ENCODE peak calls at places on chromosome 2, in seven cellular contexts. I, E, J, N, L, F and U are unnamed samples.
A peak's percentile ranks its signal among the peaks of the same experiment; 100 is the strongest.

GRCh38 chr2:38499921-38500634 is 102.7 kb downstream of the HNRNPLL start:
- DNase-seq in N (peak; percentile 71), J (no peak), F (no peak), I (no peak), L (no peak), E (no peak), U (no peak)

GRCh38 chr2:43387092-43388062 is 161.0 kb upstream of the ZFP36L2 start:
- DNase-seq in L (no peak), E (peak; percentile 73), J (no peak), N (no peak), F (no peak), I (no peak), U (peak; percentile 32)

GRCh38 chr2:145096582-145096981 is 576.7 kb upstream of the ZEB2 start:
- DNase-seq in J (no peak), N (no peak), F (no peak), E (no peak), I (no peak), L (no peak), U (peak; percentile 79)

GRCh38 chr2:153595939-153596338 is 117.4 kb upstream of the RPRM start:
- DNase-seq in N (peak; percentile 37), F (no peak), J (no peak), L (peak; percentile 32), I (no peak), E (no peak), U (no peak)

GRCh38 chr2:158845869-158846268 is 50.8 kb downstream of the DAPL1 start:
- DNase-seq in I (no peak), E (no peak), J (no peak), F (no peak), N (no peak), L (no peak), U (no peak)

GRCh38 chr2:134705861-134706586 is 12.8 kb downstream of the TMEM163 start:
- DNase-seq in N (peak; percentile 70), J (no peak), I (no peak), L (no peak), E (no peak), F (peak; percentile 44), U (no peak)

GRCh38 chr2:19073522-19073921 is 284.9 kb downstream of the OSR1 start:
- DNase-seq in L (no peak), E (no peak), I (no peak), J (peak; percentile 82), N (peak; percentile 77), F (no peak), U (peak; percentile 39)

GRCh38 chr2:30216157-30216556 is 15.2 kb upstream of the LBH start:
- DNase-seq in E (no peak), N (no peak), I (no peak), F (no peak), L (no peak), J (no peak), U (no peak)

GRCh38 chr2:120461092-120461491 is 115.2 kb downstream of the INHBB start:
- DNase-seq in N (no peak), L (no peak), E (no peak), I (no peak), J (no peak), F (no peak), U (no peak)

GRCh38 chr2:172249336-172249735 is 146.6 kb upstream of the DLX2 start:
- DNase-seq in N (no peak), J (no peak), I (no peak), E (no peak), F (no peak), L (no peak), U (peak; percentile 64)

GRCh38 chr2:48400553-48401179 is 129.3 kb upstream of the STON1 start:
- DNase-seq in I (no peak), N (no peak), L (no peak), E (no peak), F (no peak), J (no peak), U (no peak)

GRCh38 chr2:240792658-240793312 is 27.2 kb downstream of the KIF1A start:
- DNase-seq in E (no peak), I (peak; percentile 44), L (no peak), N (no peak), F (no peak), J (no peak), U (no peak)

GRCh38 chr2:40103590-40103989 is 324.5 kb upstream of the THUMPD2 start:
- DNase-seq in N (no peak), I (no peak), F (no peak), E (no peak), J (no peak), L (no peak), U (peak; percentile 76)

GRCh38 chr2:220455389-220455788 is 828.0 kb downstream of the SLC4A3 start:
- DNase-seq in N (no peak), L (no peak), E (no peak), J (no peak), I (no peak), F (no peak), U (peak; percentile 58)

GRCh38 chr2:147223553-147223952 is 621.3 kb upstream of the ACVR2A start:
- DNase-seq in I (no peak), L (no peak), N (no peak), J (no peak), F (no peak), E (no peak), U (no peak)

GRCh38 chr2:203989536-203989935 is 53.0 kb downstream of the ICOS start:
- DNase-seq in E (no peak), L (no peak), J (no peak), N (no peak), F (no peak), I (no peak), U (no peak)

GRCh38 chr2:96816836-96817702 is 1.0 kb downstream of the CNNM3 start:
- DNase-seq in E (no peak), N (no peak), I (no peak), L (no peak), J (no peak), F (no peak), U (no peak)

GRCh38 chr2:117785740-117786139 is 28.8 kb upstream of the DDX18 start:
- DNase-seq in E (peak; percentile 70), L (peak; percentile 34), N (peak; percentile 39), F (peak; percentile 55), I (no peak), J (no peak), U (peak; percentile 19)

GRCh38 chr2:147843421-147843863 is 1.4 kb upstream of the ACVR2A start:
- DNase-seq in L (no peak), E (no peak), F (no peak), J (no peak), N (no peak), I (no peak), U (peak; percentile 33)

GRCh38 chr2:169716938-169717690 is 16.5 kb upstream of the KLHL23 start:
- DNase-seq in I (no peak), N (no peak), J (no peak), F (no peak), E (no peak), L (no peak), U (no peak)

GRCh38 chr2:45649457-45649854 is 2.0 kb upstream of the PRKCE start:
- DNase-seq in I (no peak), F (no peak), E (no peak), L (no peak), J (no peak), N (no peak), U (no peak)
- TF ChIP-seq CTCF in I (no peak), F (no peak), E (no peak), L (no peak), J (no peak), N (no peak), U (no peak)

DNA sequence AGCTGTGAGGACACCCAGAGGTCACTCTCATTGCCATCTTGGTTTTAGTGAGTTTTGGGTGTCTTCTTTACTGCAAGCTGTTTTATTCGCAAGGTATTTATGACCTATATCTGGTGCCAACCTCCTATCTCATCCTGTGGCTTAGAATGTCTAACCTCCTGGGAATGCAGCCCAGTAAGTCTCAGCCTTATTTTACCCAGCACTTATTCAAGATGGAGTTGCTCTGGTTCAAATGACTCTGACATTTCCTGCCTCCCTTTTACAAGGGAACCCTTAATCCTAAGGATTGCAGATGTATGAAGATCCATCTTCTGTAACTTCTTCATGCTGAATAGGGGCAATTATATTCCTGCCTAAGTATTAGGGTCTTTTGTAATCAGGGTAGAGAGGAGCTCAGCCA is 708.0 kb downstream of the TMEM182 start:
- DNase-seq in J (no peak), N (no peak), I (no peak), E (no peak), F (no peak), L (no peak), U (no peak)
- TF ChIP-seq CTCF in J (no peak), N (no peak), I (no peak), E (no peak), F (no peak), L (no peak), U (no peak)

DNA sequence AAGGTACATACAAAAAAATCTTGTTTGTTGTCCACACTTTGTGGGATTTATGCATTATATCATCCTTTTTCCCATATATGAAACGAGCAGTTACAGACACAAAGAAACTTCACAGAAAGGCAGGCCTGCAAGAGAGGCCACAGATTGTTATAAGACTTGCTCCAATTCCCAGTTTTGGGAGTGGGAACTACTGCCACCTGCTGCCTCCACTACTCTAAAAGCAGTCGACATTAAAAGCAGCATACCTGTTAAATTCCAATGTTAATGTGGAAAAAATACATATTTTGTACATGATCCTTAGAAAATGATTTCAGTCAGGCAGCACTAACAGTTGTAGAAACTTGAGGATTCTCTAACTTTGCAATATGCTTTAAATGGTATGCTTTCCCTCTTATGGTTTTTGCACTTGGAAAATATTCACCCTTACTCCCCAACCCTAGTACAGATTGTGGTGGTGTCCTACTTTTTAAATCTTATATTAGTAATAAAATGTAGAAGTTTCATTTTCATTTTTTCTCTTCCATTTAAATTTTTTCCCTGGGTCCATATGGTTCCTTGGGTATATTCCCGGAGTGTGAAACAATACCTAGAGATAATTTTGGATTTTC is 37.9 kb downstream of the SLC38A11 start:
- DNase-seq in N (peak; percentile 43), F (peak; percentile 32), L (peak; percentile 70), I (no peak), E (no peak), J (no peak), U (peak; percentile 36)
- TF ChIP-seq CTCF in N (peak; percentile 73), F (peak; percentile 29), L (peak; percentile 34), I (peak; percentile 61), E (peak; percentile 50), J (peak; percentile 61), U (peak; percentile 73)

GRCh38 chr2:109586687-109587086 is 27.1 kb downstream of the SEPTIN10 start:
- DNase-seq in I (no peak), E (no peak), J (no peak), L (no peak), F (no peak), N (no peak), U (no peak)

DNA sequence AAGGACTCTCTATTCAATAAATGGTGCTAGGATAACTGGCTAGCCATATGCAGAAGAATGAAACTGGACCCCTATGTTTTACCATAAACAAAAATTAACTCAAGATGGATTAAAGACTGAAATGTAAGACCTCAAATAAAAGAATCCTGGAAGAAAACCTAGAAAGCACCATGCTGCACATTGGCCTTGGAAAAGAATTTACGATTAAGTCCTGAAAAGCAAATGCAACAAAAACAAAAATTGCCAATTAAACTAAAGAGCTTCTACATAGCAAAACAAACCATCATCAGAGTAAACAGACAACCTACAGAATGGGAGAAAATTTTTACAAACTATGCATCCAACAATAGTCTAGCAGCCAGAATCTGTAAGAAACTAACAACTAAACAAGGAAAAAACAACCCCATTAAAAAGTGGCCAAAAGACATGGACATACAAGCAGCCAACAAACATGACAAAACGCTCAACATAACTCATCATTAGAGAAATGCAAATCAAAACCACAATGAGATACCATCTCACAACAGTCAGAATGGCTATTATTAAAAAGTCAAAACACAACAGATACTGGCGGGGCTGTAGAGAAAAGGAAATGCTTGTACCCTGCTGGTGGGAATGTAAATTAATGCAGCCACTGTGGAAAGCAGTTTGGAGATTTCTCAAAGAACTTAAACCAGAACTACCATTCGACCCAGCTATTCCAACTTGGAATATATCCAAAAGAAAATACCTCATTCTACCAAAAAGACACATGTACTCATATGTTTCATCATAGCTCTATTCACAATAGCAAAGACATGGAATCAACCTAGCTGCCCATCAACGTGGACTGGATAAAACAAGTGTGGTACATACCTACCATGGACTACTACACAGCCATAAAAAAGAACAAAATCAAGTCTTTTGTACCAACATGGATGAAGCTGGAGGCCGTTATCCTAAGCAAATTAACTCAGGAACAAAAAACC is 30.6 kb downstream of the SEPTIN10 start:
- DNase-seq in F (no peak), J (no peak), N (no peak), I (no peak), L (no peak), E (peak; percentile 62), U (peak; percentile 84)
- TF ChIP-seq CTCF in F (peak; percentile 14), J (no peak), N (peak; percentile 32), I (no peak), L (no peak), E (peak; percentile 37), U (peak; percentile 78)